ENCODE peak calls at places on chromosomes 2 and 18, in four cellular contexts. K, R, G and H are unnamed samples.
A peak's percentile ranks its signal among the peaks of the same experiment; 100 is the strongest.

GRCh38 chr18:60060026-60060425 is 160.2 kb downstream of the PMAIP1 start:
- DNase-seq in R (no peak), K (no peak), G (no peak), H (no peak)

GRCh38 chr2:24489942-24490673 is 946 bp upstream of the NCOA1 start:
- DNase-seq in R (peak; percentile 53), K (peak; percentile 30), G (no peak), H (peak; percentile 10)

GRCh38 chr18:26085056-26085455 is 5.4 kb downstream of the SS18 start:
- DNase-seq in R (no peak), K (no peak), G (no peak), H (no peak)

GRCh38 chr2:23649819-23650218 is 264.8 kb downstream of the KLHL29 start:
- DNase-seq in G (no peak), K (no peak), R (no peak), H (no peak)

GRCh38 chr18:13587937-13588336 is 138.4 kb downstream of the FAM210A start:
- DNase-seq in R (no peak), K (no peak), G (no peak), H (no peak)

GRCh38 chr18:67916142-67916541 is 399.6 kb upstream of the DSEL start:
- DNase-seq in G (no peak), K (no peak), R (no peak), H (no peak)

GRCh38 chr2:83368916-83369315 is 1090.2 kb downstream of the SUCLG1 start:
- DNase-seq in G (no peak), R (no peak), K (no peak), H (no peak)

GRCh38 chr18:44130365-44130942 is 550.2 kb upstream of the SETBP1 start:
- DNase-seq in G (no peak), K (peak; percentile 26), R (peak; percentile 10), H (peak; percentile 39)

GRCh38 chr2:148996805-148997204 is 41.7 kb upstream of the LYPD6B start:
- DNase-seq in R (no peak), K (no peak), G (no peak), H (no peak)

GRCh38 chr2:128451084-128451483 is 132.4 kb upstream of the HS6ST1 start:
- DNase-seq in K (no peak), R (no peak), G (no peak), H (no peak)

GRCh38 chr18:58624011-58624410 is 4.9 kb downstream of the ALPK2 start:
- DNase-seq in R (no peak), G (no peak), K (no peak), H (no peak)

GRCh38 chr18:70454705-70455322 is 166.0 kb downstream of the SOCS6 start:
- DNase-seq in G (no peak), K (peak; percentile 40), R (no peak), H (peak; percentile 60)

GRCh38 chr2:26268184-26268583 is 23.4 kb downstream of the HADHB start:
- DNase-seq in K (no peak), R (no peak), G (no peak), H (no peak)

GRCh38 chr2:112777036-112777435 is 7.3 kb downstream of the IL1A start:
- DNase-seq in G (no peak), K (peak; percentile 60), R (no peak), H (no peak)

GRCh38 chr2:46915281-46915810 is at the start of gene MCFD2:
- DNase-seq in K (peak; percentile 12), R (peak; percentile 33), G (no peak), H (no peak)

GRCh38 chr2:196660264-196660663 is 20.7 kb downstream of the CCDC150 start:
- DNase-seq in G (no peak), R (no peak), K (peak; percentile 12), H (no peak)

GRCh38 chr18:74249181-74249968 is 42.4 kb downstream of the CYB5A start:
- DNase-seq in K (peak; percentile 2), R (no peak), G (no peak), H (no peak)

GRCh38 chr2:203580846-203581245 is 45.7 kb upstream of the RAPH1 start:
- DNase-seq in G (no peak), R (no peak), K (no peak), H (no peak)

GRCh38 chr2:102258386-102259074 is 52.8 kb upstream of the IL1RL1 start:
- DNase-seq in K (peak; percentile 92), R (no peak), G (no peak), H (no peak)

GRCh38 chr2:45729753-45730512 is 78.5 kb downstream of the PRKCE start:
- DNase-seq in R (no peak), K (no peak), G (no peak), H (no peak)

GRCh38 chr2:95761556-95761955 is 169.8 kb downstream of the TRIM43 start:
- DNase-seq in R (no peak), K (no peak), G (peak; percentile 7), H (no peak)

GRCh38 chr18:35856178-35856577 is 116.3 kb upstream of the RMP24 start:
- DNase-seq in G (no peak), R (no peak), K (no peak), H (no peak)

GRCh38 chr18:9474103-9474982 is 970 bp upstream of the RALBP1 start:
- DNase-seq in G (no peak), K (no peak), R (peak; percentile 91), H (no peak)

GRCh38 chr2:240629968-240630770 is 4.9 kb downstream of the GPR35 start:
- DNase-seq in K (no peak), G (peak; percentile 44), R (peak; percentile 6), H (no peak)

GRCh38 chr18:48445540-48445939 is 36.4 kb upstream of the ZBTB7C start:
- DNase-seq in R (peak; percentile 83), G (peak; percentile 72), K (peak; percentile 75), H (peak; percentile 74)

GRCh38 chr18:58694720-58695468 is 23.6 kb downstream of the MALT1 start:
- DNase-seq in R (no peak), K (no peak), G (no peak), H (no peak)

GRCh38 chr2:196955036-196955435 is 28.5 kb upstream of the PGAP1 start:
- DNase-seq in G (no peak), R (no peak), K (peak; percentile 39), H (no peak)

GRCh38 chr2:219186754-219187456 is 8.8 kb downstream of the RETREG2 start:
- DNase-seq in R (no peak), K (no peak), G (no peak), H (no peak)

GRCh38 chr2:220466251-220466691 is 838.8 kb downstream of the SLC4A3 start:
- DNase-seq in K (no peak), R (no peak), G (no peak), H (no peak)

GRCh38 chr2:102841107-102841840 is 79.4 kb downstream of the TMEM182 start:
- DNase-seq in K (peak; percentile 25), R (peak; percentile 34), G (no peak), H (peak; percentile 53)

GRCh38 chr2:70608373-70608772 is 54.7 kb upstream of the TGFA start:
- DNase-seq in K (no peak), G (no peak), R (no peak), H (no peak)

GRCh38 chr2:28776471-28776870 is 24.8 kb downstream of the PPP1CB start:
- DNase-seq in R (no peak), G (no peak), K (no peak), H (no peak)

GRCh38 chr2:28779020-28779419 is 27.4 kb downstream of the PPP1CB start:
- DNase-seq in G (no peak), R (no peak), K (no peak), H (no peak)

GRCh38 chr2:28778392-28778791 is 26.8 kb downstream of the PPP1CB start:
- DNase-seq in R (no peak), G (no peak), K (no peak), H (no peak)

GRCh38 chr2:28780496-28780895 is 28.9 kb downstream of the PPP1CB start:
- DNase-seq in R (no peak), K (peak; percentile 23), G (no peak), H (no peak)

DNA sequence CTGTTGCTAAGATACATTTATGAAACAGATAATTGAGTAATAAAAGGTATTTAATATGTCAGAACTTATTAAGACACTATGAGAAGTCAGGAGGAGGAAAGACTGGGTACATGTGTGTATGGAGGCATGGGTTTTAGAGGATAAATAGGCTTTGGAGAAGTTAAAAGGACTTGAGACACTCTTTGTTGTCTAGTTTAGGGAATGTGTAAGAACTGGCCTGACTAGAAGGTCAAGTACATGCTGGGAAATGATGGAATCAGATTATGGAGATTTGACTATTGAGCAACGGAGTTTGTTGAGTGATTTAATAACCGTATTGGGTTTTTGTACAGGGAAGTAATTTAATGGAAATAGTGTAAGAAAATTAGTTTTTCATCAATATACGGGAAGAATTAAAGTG is 28.2 kb upstream of the SPDYA start:
- DNase-seq in R (no peak), G (no peak), K (no peak), H (no peak)
- H3K36me3 ChIP-seq in R (no peaks in the 10 kb centered on the region), G (peaks cover 3% of the 10 kb centered on the region), K (peaks cover 64% of the 10 kb centered on the region), H (peaks cover 15% of the 10 kb centered on the region)

DNA sequence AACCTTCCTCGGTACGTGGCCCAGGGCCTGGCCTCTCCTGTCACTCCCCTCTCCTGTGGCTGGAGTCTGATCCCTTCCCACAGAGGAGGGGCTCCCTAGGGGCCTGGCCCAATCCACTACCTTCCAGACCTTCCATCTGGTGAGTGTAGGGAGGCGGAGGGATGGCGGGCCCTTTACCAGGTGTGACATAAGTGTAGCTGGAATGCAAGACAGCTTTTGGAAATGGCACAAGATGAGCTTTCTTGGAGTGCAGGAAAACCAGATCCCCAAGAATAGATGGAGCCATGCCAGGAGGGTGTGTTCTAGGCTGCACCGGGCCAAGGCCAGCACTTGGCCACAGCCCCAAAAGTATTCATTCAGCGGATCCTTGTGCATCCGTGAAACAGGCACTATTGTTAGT is 30.1 kb downstream of the IGFBP5 start:
- DNase-seq in R (peak; percentile 49), G (no peak), K (peak; percentile 86), H (no peak)
- H3K27ac ChIP-seq in R (no peak overlapping the region), G (no peak overlapping the region), K (peak overlapping the region; percentile 18), H (no peak overlapping the region)

DNA sequence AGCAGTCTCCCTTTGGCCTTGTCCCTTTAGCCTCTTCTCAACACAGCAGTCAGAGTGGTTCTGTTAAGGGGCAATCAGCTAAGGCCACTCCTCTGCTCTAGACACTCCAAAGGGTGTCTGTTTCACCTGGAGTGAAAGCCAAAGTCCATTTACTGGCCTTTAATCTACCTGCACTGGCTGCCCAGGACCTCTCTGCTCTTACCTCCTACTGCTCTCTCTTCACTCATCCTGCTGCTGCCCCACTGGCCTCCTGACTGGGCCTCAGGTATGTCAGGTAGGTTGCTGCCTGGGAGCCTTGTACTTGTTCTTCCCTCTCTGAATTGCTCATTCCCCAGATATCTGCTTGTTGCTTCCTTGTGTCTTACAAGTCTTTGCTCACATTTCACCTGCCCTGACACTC is 68.2 kb downstream of the PIKFYVE start:
- DNase-seq in R (no peak), K (no peak), G (no peak), H (no peak)
- H3K36me3 ChIP-seq in R (no peaks in the 10 kb centered on the region), K (peaks cover 39% of the 10 kb centered on the region), G (peaks cover 6% of the 10 kb centered on the region), H (no peaks in the 10 kb centered on the region)

GRCh38 chr2:30363406-30363805 is 83.6 kb upstream of the LCLAT1 start:
- DNase-seq in R (no peak), G (no peak), K (no peak), H (no peak)
- H3K27ac ChIP-seq in R (no peak overlapping the region), G (no peak overlapping the region), K (no peak overlapping the region), H (no peak overlapping the region)

GRCh38 chr2:106163948-106164580 is 30.0 kb downstream of the UXS1 start:
- DNase-seq in K (no peak), G (no peak), R (no peak), H (no peak)

GRCh38 chr2:106159867-106160785 is 34.0 kb downstream of the UXS1 start:
- DNase-seq in K (no peak), G (no peak), R (no peak), H (no peak)

GRCh38 chr2:106160786-106161261 is 33.3 kb downstream of the UXS1 start:
- DNase-seq in R (no peak), G (peak; percentile 72), K (no peak), H (no peak)

GRCh38 chr2:106165064-106165463 is 29.0 kb downstream of the UXS1 start:
- DNase-seq in K (no peak), R (no peak), G (no peak), H (no peak)

GRCh38 chr2:106161938-106162814 is 31.9 kb downstream of the UXS1 start:
- DNase-seq in G (no peak), R (no peak), K (peak; percentile 21), H (no peak)
- H3K36me3 ChIP-seq in G (peaks cover 3% of the 10 kb centered on the region), R (no peaks in the 10 kb centered on the region), K (peaks cover 8% of the 10 kb centered on the region), H (no peaks in the 10 kb centered on the region)